ENCODE peak calls at places on chromosomes 5 and 9, in ten cellular contexts. Q is spleen; U is effector memory CD4-positive, alpha-beta T cell; N is PC-3; W is Karpas-422; V is kidney; E is fibroblast of lung; D is transverse colon; L is mammary epithelial cell; K is aorta. X is an unnamed sample. For H3K36me3 and H3K4me1, the result is how much of the 10 kb centered on the place peaks cover.

GRCh38 chr9:133991964-133992779 is at the start of gene VAV2:
- DNase-seq in L (peak), U (no peak), K (peak), Q (peak), E (peak), D (peak), N (peak), W (peak), V (peak), X (peak)

GRCh38 chr5:168070761-168071160 is 220.7 kb upstream of the WWC1 start:
- DNase-seq in E (no peak), N (no peak), L (no peak), K (no peak), W (no peak), V (no peak), U (no peak), Q (no peak), D (no peak), X (no peak)

GRCh38 chr5:150641006-150641570 is 628 bp downstream of the SYNPO start:
- DNase-seq in V (peak), E (peak), N (peak), L (no peak), Q (no peak), D (no peak), U (no peak), K (peak), W (no peak), X (no peak)

GRCh38 chr5:37310360-37310759 is 60.5 kb downstream of the NUP155 start:
- DNase-seq in V (no peak), L (no peak), W (no peak), U (no peak), D (no peak), Q (no peak), K (no peak), N (no peak), E (no peak), X (no peak)

GRCh38 chr9:124792976-124793594 is 16.2 kb downstream of the OLFML2A start:
- DNase-seq in E (no peak), D (no peak), W (no peak), N (no peak), L (no peak), Q (no peak), U (no peak), V (no peak), K (no peak), X (peak)

GRCh38 chr9:133086894-133087293 is 25.1 kb downstream of the CEL start:
- DNase-seq in K (no peak), N (no peak), Q (peak), U (no peak), V (peak), L (no peak), D (no peak), E (no peak), W (no peak), X (no peak)

GRCh38 chr9:134275379-134275778 is 50.9 kb upstream of the RXRA start:
- DNase-seq in D (no peak), W (peak), L (no peak), Q (no peak), E (no peak), U (no peak), K (no peak), N (no peak), V (no peak), X (no peak)

GRCh38 chr9:96493757-96494156 is 43.8 kb downstream of the HABP4 start:
- DNase-seq in D (no peak), E (no peak), Q (no peak), V (no peak), U (no peak), W (no peak), L (no peak), N (no peak), K (no peak), X (no peak)

GRCh38 chr9:72951043-72951442 is 1.8 kb downstream of the ALDH1A1 start:
- DNase-seq in Q (no peak), W (no peak), L (no peak), V (no peak), D (no peak), U (no peak), N (no peak), K (no peak), E (no peak), X (no peak)

GRCh38 chr9:127557466-127557869 is 54.6 kb upstream of the STXBP1 start:
- DNase-seq in E (no peak), V (peak), L (no peak), U (no peak), N (peak), D (no peak), K (peak), W (no peak), Q (no peak), X (no peak)

GRCh38 chr5:174790906-174791305 is 66.5 kb downstream of the MSX2 start:
- DNase-seq in L (no peak), E (no peak), Q (no peak), D (no peak), N (no peak), W (no peak), K (no peak), V (no peak), U (no peak), X (no peak)

GRCh38 chr9:109449036-109449798 is 48.9 kb downstream of the PTPN3 start:
- DNase-seq in V (no peak), N (no peak), Q (no peak), D (no peak), E (no peak), W (no peak), U (no peak), L (peak), K (no peak), X (no peak)

GRCh38 chr5:135332519-135333150 is 66.4 kb downstream of the MACROH2A1 start:
- DNase-seq in K (no peak), E (peak), L (peak), D (no peak), V (no peak), Q (no peak), N (peak), W (peak), U (no peak), X (no peak)

GRCh38 chr5:97063276-97063675 is 79.1 kb downstream of the LIX1 start:
- DNase-seq in E (no peak), L (no peak), N (no peak), K (no peak), W (no peak), D (no peak), V (no peak), U (no peak), Q (no peak), X (no peak)

GRCh38 chr5:97065475-97065874 is 76.9 kb downstream of the LIX1 start:
- DNase-seq in D (no peak), V (no peak), E (no peak), Q (no peak), U (no peak), W (no peak), K (no peak), N (peak), L (no peak), X (no peak)

GRCh38 chr5:97067296-97067695 is 75.1 kb downstream of the LIX1 start:
- DNase-seq in V (no peak), W (no peak), K (no peak), Q (no peak), U (no peak), D (no peak), N (no peak), L (no peak), E (no peak), X (no peak)

GRCh38 chr5:97056263-97056662 is 86.1 kb downstream of the LIX1 start:
- DNase-seq in D (no peak), K (no peak), V (no peak), W (no peak), L (no peak), E (no peak), N (no peak), U (no peak), Q (no peak), X (no peak)

GRCh38 chr5:97062046-97062445 is 80.4 kb downstream of the LIX1 start:
- DNase-seq in W (no peak), N (no peak), U (no peak), D (no peak), Q (no peak), V (peak), L (no peak), K (no peak), E (no peak), X (peak)
- H3K36me3 ChIP-seq in W (under half), N (under half), U (under half), D (under half), Q (under half), V (under half), L (under half), K (under half), E (under half), X (under half)

DNA sequence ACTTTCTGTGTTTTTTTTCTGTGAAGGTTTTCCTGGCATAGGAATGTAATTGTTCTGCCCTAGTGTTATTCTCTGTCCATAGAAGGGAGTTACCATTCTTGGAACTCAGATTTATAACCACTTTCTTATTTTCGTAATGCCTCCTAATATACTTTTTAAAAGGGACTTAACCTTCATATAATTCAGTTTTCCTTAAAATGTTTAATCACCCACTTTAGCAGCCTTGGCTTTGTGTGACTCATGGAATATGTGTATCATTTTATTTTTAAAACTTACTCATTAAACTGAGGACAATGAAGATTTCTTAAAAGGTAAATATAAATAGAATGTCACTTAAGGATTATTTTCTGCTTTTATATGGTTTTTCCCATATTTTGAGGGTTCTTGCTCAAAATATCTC is 50.0 kb downstream of the RAI14 start:
- DNase-seq in L (no peak), U (no peak), D (no peak), E (peak), V (no peak), W (no peak), K (no peak), Q (no peak), N (peak), X (no peak)
- H3K4me1 ChIP-seq in L (under half), U (under half), D (under half), E (under half), V (under half), W (under half), K (under half), Q (under half), N (under half), X (under half)

DNA sequence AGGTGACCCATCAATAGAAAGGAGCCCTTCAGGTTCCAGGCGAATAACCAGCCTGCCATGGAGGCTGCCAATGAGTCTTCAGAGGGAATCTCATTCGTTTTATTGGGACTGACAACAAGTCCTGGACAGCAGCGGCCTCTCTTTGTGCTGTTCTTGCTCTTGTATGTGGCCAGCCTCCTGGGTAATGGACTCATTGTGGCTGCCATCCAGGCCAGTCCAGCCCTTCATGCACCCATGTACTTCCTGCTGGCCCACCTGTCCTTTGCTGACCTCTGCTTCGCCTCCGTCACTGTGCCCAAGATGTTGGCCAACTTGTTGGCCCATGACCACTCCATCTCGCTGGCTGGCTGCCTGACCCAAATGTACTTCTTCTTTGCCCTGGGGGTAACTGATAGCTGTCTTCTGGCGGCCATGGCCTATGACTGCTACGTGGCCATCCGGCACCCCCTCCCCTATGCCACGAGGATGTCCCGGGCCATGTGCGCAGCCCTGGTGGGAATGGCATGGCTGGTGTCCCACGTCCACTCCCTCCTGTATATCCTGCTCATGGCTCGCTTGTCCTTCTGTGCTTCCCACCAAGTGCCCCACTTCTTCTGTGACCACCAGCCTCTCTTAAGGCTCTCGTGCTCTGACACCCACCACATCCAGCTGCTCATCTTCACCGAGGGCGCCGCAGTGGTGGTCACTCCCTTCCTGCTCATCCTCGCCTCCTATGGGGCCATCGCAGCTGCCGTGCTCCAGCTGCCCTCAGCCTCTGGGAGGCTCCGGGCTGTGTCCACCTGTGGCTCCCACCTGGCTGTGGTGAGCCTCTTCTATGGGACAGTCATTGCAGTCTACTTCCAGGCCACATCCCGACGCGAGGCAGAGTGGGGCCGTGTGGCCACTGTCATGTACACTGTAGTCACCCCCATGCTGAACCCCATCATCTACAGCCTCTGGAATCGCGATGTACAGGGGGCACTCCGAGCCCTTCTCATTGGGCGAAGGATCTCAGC is at the start of gene OR1K1:
- DNase-seq in W (no peak), V (no peak), N (no peak), U (no peak), K (no peak), L (no peak), E (no peak), D (no peak), Q (no peak), X (no peak)
- H3K4me3 ChIP-seq in W (no peak), V (no peak), N (no peak), U (no peak), K (no peak), L (no peak), E (no peak), D (no peak), Q (no peak), X (no peak)

DNA sequence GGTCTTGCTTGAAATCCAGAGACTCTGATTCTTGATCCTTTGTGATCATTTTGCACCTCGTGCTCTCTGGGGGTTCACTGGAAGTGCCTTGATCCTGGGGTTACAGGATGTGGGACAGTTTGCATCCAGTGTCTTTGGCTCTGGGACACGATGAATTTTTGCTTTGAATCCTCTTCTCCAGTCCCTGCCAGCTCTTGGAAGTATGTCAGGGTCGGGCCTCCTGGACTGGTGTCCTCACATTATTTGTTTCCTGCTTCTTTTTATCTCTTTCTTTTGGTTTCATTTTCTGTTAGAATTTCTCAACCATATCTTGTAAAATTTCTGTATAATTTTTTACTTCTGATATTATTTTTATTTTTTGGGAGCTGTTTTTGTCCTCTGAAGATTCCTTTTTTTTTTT is 34.2 kb downstream of the SECISBP2 start:
- DNase-seq in K (no peak), W (no peak), Q (no peak), D (no peak), V (no peak), N (no peak), L (no peak), U (no peak), E (no peak), X (no peak)
- H3K36me3 ChIP-seq in K (under half), W (under half), Q (half or more), D (half or more), V (half or more), N (under half), L (under half), U (half or more), E (under half), X (half or more)

GRCh38 chr5:6730407-6730806 is 17.2 kb downstream of the TENT4A start:
- DNase-seq in U (no peak), N (no peak), Q (peak), L (no peak), V (no peak), D (peak), K (no peak), E (no peak), W (no peak), X (no peak)
- H3K4me1 ChIP-seq in U (under half), N (under half), Q (half or more), L (under half), V (under half), D (under half), K (under half), E (under half), W (under half), X (under half)

GRCh38 chr5:154474957-154475334 is 3.1 kb downstream of the HAND1 start:
- DNase-seq in E (no peak), V (no peak), K (no peak), Q (no peak), D (no peak), U (no peak), W (no peak), N (no peak), L (no peak), X (no peak)
- H3K4me3 ChIP-seq in E (no peak), V (no peak), K (no peak), Q (no peak), D (peak), U (no peak), W (no peak), N (no peak), L (no peak), X (no peak)

GRCh38 chr9:113160571-113160970 is 9.8 kb downstream of the SLC31A2 start:
- DNase-seq in K (no peak), V (no peak), W (no peak), L (no peak), U (no peak), Q (no peak), N (no peak), D (no peak), E (no peak), X (no peak)
- H3K36me3 ChIP-seq in K (under half), V (half or more), W (under half), L (half or more), U (under half), Q (half or more), N (under half), D (under half), E (under half), X (under half)

GRCh38 chr9:70481471-70481870 is 67.0 kb upstream of the KLF9 start:
- DNase-seq in W (no peak), U (no peak), V (no peak), D (no peak), Q (no peak), E (no peak), K (no peak), N (no peak), L (no peak), X (no peak)
- H3K4me1 ChIP-seq in W (under half), U (under half), V (half or more), D (half or more), Q (under half), E (under half), K (under half), N (under half), L (under half), X (half or more)

DNA sequence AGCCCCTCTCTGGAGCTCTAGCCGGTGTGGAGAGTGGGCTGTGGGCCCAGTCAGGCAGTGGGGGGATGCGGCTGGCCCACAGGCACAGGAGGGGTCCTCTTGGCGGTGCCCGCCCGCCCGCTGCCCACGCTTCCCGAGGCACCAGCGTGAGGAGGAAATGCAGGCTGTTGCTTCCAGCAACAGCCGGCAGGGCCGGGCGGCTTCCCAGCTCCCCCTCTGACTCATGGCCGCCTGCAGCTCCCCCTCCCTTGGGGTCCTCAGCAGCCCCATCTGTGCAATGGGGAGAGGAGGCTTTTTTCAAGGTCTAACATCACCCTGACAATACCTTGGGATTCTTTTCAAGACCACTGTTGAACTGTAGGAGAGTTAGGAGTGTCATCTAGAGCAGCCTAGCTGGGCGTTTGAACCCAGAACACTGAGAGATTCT is 10.4 kb downstream of the CXXC5 start:
- DNase-seq in Q (peak), L (no peak), U (no peak), D (no peak), N (no peak), V (no peak), W (no peak), E (peak), K (peak), X (no peak)
- H3K4me3 ChIP-seq in Q (no peak), L (no peak), U (no peak), D (no peak), N (no peak), V (peak), W (no peak), E (no peak), K (no peak), X (no peak)

X was measured in thyroid gland.